ENCODE peak calls at places on chromosome 14, in seven cellular contexts. V is H1, C is IMR-90, E is mesendoderm, F is neuronal stem cell, R is mesenchymal stem cell, P is trophoblast cell. S is an unnamed sample. For H3K4me1, the result is how much of the 10 kb centered on the place peaks cover.

GRCh38 chr14:72565200-72565599 is 328.7 kb downstream of the DPF3 start:
- DNase-seq in F (no peak), E (no peak), V (no peak), C (no peak), R (no peak), P (no peak), S (no peak)

GRCh38 chr14:35332517-35333346 is 40.5 kb downstream of the PSMA6 start:
- DNase-seq in C (no peak), P (peak), F (no peak), V (no peak), E (no peak), R (peak), S (no peak)

GRCh38 chr14:69673099-69673498 is 61.7 kb downstream of the SUSD6 start:
- DNase-seq in P (no peak), V (no peak), C (no peak), E (no peak), F (no peak), R (no peak), S (no peak)

GRCh38 chr14:85531141-85531593 is 1.2 kb downstream of the FLRT2 start:
- DNase-seq in F (peak), V (no peak), R (peak), P (no peak), C (peak), E (peak), S (peak)

GRCh38 chr14:81940636-81941035 is 407.0 kb upstream of the SEL1L start:
- DNase-seq in P (no peak), E (no peak), C (no peak), F (no peak), V (no peak), R (no peak), S (no peak)

GRCh38 chr14:74441113-74441512 is 15.1 kb upstream of the SYNDIG1L start:
- DNase-seq in R (no peak), P (no peak), V (no peak), C (no peak), E (no peak), F (no peak), S (peak)

GRCh38 chr14:76647699-76648298 is 113.5 kb upstream of the VASH1 start:
- DNase-seq in E (peak), V (no peak), P (peak), C (peak), F (peak), R (peak), S (peak)

GRCh38 chr14:64506751-64507150 is 2.2 kb downstream of the ZBTB1 start:
- DNase-seq in F (no peak), C (no peak), V (no peak), R (peak), P (no peak), E (no peak), S (no peak)

GRCh38 chr14:100537701-100538565 is 49.3 kb downstream of the BEGAIN start:
- DNase-seq in V (no peak), E (no peak), C (no peak), P (no peak), F (no peak), R (no peak), S (peak)

GRCh38 chr14:79084861-79085260 is 914.7 kb downstream of the NRXN3 start:
- DNase-seq in R (no peak), C (no peak), E (no peak), V (no peak), P (no peak), F (no peak), S (no peak)

GRCh38 chr14:31567651-31568050 is 6.4 kb downstream of the NUBPL start:
- DNase-seq in F (no peak), R (no peak), C (peak), E (peak), P (peak), V (no peak), S (no peak)

GRCh38 chr14:100237735-100238418 is 1.1 kb upstream of the YY1 start:
- DNase-seq in C (peak), E (peak), F (peak), P (peak), V (no peak), R (peak), S (peak)

GRCh38 chr14:34502826-34503225 is 36.7 kb downstream of the EAPP start:
- DNase-seq in C (peak), R (no peak), E (no peak), V (no peak), F (no peak), P (no peak), S (no peak)

GRCh38 chr14:99982449-99983250 is 82.6 kb upstream of the EVL start:
- DNase-seq in C (peak), P (peak), E (peak), F (peak), V (peak), R (peak), S (peak)

GRCh38 chr14:39396448-39396847 is 35.8 kb downstream of the FBXO33 start:
- DNase-seq in V (no peak), P (no peak), E (no peak), F (no peak), C (peak), R (peak), S (no peak)

GRCh38 chr14:54570651-54571415 is 3.9 kb downstream of the SAMD4A start:
- DNase-seq in E (no peak), R (peak), F (no peak), P (peak), C (peak), V (no peak), S (no peak)

GRCh38 chr14:71338153-71338552 is 430.9 kb downstream of the PCNX1 start:
- DNase-seq in P (no peak), F (no peak), R (no peak), E (no peak), V (no peak), C (no peak), S (no peak)

GRCh38 chr14:69719501-69719951 is 47.4 kb upstream of the SRSF5 start:
- DNase-seq in R (peak), P (peak), E (no peak), V (no peak), F (no peak), C (peak), S (peak)

GRCh38 chr14:60652674-60653387 is 3.6 kb upstream of the SIX1 start:
- DNase-seq in F (peak), P (no peak), R (no peak), C (peak), V (no peak), E (no peak), S (peak)

GRCh38 chr14:67391266-67391665 is 20.7 kb downstream of the PLEK2 start:
- DNase-seq in P (peak), C (no peak), F (no peak), E (no peak), V (no peak), R (no peak), S (no peak)

GRCh38 chr14:72701610-72702009 is 192.3 kb downstream of the DPF3 start:
- DNase-seq in E (peak), C (peak), F (no peak), R (no peak), V (no peak), P (no peak), S (no peak)

GRCh38 chr14:37594916-37595808 is at the start of the genes FOXA1 and TTC6:
- DNase-seq in C (peak), P (peak), F (peak), R (peak), E (peak), V (no peak), S (peak)

GRCh38 chr14:54447231-54447692 is 6.1 kb upstream of the CNIH1 start:
- DNase-seq in E (no peak), V (no peak), F (no peak), R (peak), P (peak), C (peak), S (no peak)

GRCh38 chr14:60632777-60633176 is 16.5 kb downstream of the SIX1 start:
- DNase-seq in P (no peak), C (no peak), V (no peak), R (no peak), E (no peak), F (no peak), S (no peak)

GRCh38 chr14:32991706-32992105 is 53.0 kb downstream of the NPAS3 start:
- DNase-seq in V (no peak), E (no peak), F (no peak), P (no peak), R (no peak), C (no peak), S (no peak)

GRCh38 chr14:85601246-85601645 is 71.3 kb downstream of the FLRT2 start:
- DNase-seq in F (no peak), P (no peak), E (no peak), R (peak), V (no peak), C (no peak), S (no peak)

GRCh38 chr14:86714153-86714552 is 1184.2 kb downstream of the FLRT2 start:
- DNase-seq in E (no peak), F (no peak), V (no peak), P (no peak), C (no peak), R (no peak), S (no peak)

GRCh38 chr14:28661171-28661772 is 105.3 kb upstream of the FOXG1 start:
- DNase-seq in C (peak), E (peak), P (peak), V (peak), R (peak), F (no peak), S (peak)

GRCh38 chr14:25103261-25103660 is 53.3 kb upstream of the STXBP6 start:
- DNase-seq in C (no peak), F (no peak), V (no peak), R (no peak), P (no peak), E (no peak), S (no peak)

GRCh38 chr14:89697281-89698060 is 257.1 kb downstream of the EFCAB11 start:
- DNase-seq in E (no peak), V (no peak), F (no peak), P (no peak), R (no peak), C (no peak), S (no peak)

GRCh38 chr14:89701079-89702043 is 253.2 kb downstream of the EFCAB11 start:
- DNase-seq in P (peak), E (peak), F (peak), R (peak), V (peak), C (peak), S (peak)

GRCh38 chr14:89707086-89707485 is 247.4 kb downstream of the EFCAB11 start:
- DNase-seq in V (no peak), P (no peak), E (no peak), F (no peak), C (no peak), R (no peak), S (no peak)

GRCh38 chr14:89699076-89699475 is 255.5 kb downstream of the EFCAB11 start:
- DNase-seq in V (no peak), P (no peak), C (no peak), R (no peak), E (no peak), F (no peak), S (no peak)

DNA sequence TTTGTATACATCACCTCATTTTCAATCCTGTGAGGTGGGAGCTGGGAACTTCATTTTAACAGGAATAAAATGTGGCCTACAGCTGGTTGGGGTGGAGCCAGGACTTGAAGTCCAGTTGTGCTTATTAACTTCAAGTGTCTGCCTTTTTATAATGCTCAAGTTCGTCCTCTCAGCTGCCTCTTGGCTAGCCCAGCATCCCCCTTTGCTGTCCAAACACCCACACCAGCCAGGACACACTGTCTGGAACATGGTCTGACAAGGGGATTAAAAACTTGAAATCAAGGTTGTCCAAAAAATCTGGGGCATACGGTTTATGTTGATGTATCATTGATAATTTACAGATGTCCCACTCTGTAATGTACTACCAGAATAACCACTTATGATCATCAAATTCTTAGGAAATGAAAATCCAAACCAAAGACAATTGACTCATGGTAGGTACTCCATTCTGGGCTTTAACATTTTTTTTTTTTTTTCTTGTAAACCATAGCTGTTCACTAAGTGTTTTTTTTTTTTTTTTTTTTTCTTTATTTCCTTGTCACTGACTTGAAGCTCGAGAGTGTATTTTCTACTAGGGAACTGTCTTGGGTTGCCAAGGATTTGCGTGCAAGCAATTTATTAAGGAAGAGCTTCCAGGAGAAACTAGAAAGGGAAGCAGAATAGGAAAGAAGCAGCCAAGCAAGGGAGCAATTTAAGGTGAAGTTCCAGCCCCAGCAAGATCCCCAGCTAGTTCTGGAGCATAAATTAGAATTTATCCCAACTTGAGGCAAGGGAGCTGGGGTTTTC is 252.2 kb downstream of the EFCAB11 start:
- DNase-seq in R (peak), F (peak), P (no peak), V (no peak), C (peak), E (no peak), S (no peak)
- H2BK120ac ChIP-seq in R (no peak), F (peak), P (peak), V (peak), C (peak), E (no peak), S (no peak)

DNA sequence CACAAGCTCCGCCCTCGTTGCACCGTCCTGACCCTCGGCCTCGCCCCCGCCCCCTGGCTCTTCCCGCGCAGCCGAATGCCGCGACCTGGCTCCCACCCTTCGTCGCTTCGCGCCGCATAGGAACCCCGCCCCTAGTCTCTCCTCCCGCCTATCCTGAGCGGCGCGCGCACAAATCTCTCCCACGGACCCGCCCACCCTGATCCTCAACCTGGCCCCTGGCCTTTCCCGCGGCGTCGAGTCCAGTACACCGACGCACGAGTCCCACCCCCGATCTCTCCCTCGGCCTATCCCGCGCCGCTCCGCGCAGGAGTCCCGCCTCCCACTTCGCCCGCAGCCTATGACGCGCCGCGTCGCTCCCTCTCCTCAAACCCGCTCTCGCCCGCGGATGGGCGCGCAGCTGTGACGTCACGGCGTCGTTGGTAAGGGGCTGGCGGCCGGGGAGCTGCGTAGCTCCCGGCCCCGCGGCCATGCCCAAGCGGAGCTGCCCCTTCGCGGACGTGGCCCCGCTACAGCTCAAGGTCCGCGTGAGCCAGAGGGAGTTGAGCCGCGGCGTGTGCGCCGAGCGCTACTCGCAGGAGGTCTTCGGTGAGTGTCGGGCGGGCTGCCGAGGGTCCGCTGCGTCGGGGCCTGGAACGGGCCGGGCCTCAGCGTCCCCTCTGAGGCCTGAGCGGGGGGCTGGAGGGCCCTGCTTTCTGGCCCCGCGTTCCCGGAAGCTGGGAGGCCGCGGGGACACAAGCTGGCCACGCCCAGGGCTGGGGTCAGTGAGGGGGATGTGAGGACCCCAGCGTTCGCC is at the start of gene SIVA1:
- DNase-seq in V (peak), P (peak), R (peak), E (peak), C (peak), F (peak), S (peak)
- H3K4me2 ChIP-seq in V (peak), P (peak), R (peak), E (peak), C (peak), F (peak), S (peak)

GRCh38 chr14:68544150-68544892 is 248.5 kb downstream of the ZFP36L1 start:
- DNase-seq in R (peak), C (peak), F (no peak), V (no peak), E (no peak), P (peak), S (no peak)
- H3K4me1 ChIP-seq in R (under half), C (under half), F (under half), V (under half), E (under half), P (under half), S (under half)

GRCh38 chr14:90900712-90901111 is 84.5 kb upstream of the TTC7B start:
- DNase-seq in R (no peak), C (peak), P (no peak), V (no peak), E (no peak), F (no peak), S (no peak)

GRCh38 chr14:90905531-90905930 is 89.3 kb upstream of the TTC7B start:
- DNase-seq in R (no peak), V (no peak), P (no peak), C (no peak), F (no peak), E (no peak), S (no peak)

GRCh38 chr14:90907178-90907577 is 90.9 kb upstream of the TTC7B start:
- DNase-seq in E (no peak), R (no peak), F (no peak), C (no peak), P (no peak), V (no peak), S (no peak)

DNA sequence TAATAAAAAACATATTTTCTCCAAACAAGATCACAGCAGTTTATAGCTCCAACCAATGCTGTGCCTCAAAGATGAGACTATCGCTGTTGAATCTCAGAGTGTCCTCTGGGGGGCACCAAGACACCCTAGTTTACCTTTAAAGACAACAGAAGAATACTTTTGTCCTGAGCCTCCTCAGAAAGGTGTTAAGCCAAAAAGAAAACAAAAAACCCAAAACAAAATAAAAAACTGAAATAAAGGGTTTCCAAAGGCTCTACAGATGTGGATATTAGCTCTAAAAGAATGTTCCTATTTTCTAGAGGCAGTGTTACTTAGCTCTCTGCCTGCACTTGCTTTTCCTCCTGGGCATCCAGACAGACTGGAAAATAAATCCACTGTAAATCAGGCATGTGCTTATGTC is 86.9 kb upstream of the TTC7B start:
- DNase-seq in R (peak), F (peak), E (peak), P (peak), V (no peak), C (peak), S (no peak)
- H2BK120ac ChIP-seq in R (no peak), F (no peak), E (no peak), P (no peak), V (no peak), C (no peak), S (no peak)

GRCh38 chr14:75448209-75448608 is 20.4 kb downstream of the JDP2 start:
- DNase-seq in V (no peak), P (no peak), E (no peak), R (no peak), C (no peak), F (no peak), S (no peak)

GRCh38 chr14:75446447-75446846 is 18.6 kb downstream of the JDP2 start:
- DNase-seq in R (no peak), C (no peak), E (no peak), P (no peak), V (no peak), F (no peak), S (no peak)

GRCh38 chr14:75442642-75443041 is 14.8 kb downstream of the JDP2 start:
- DNase-seq in F (no peak), P (no peak), V (no peak), R (peak), C (peak), E (peak), S (no peak)

GRCh38 chr14:75443203-75443969 is 15.6 kb downstream of the JDP2 start:
- DNase-seq in E (no peak), F (no peak), R (no peak), C (no peak), V (no peak), P (no peak), S (no peak)

GRCh38 chr14:75445958-75446357 is 18.1 kb downstream of the JDP2 start:
- DNase-seq in F (no peak), C (no peak), V (no peak), R (no peak), E (no peak), P (no peak), S (no peak)
- H3K4me2 ChIP-seq in F (no peak), C (no peak), V (no peak), R (no peak), E (no peak), P (no peak), S (no peak)

GRCh38 chr14:101824339-101824727 is 62.8 kb downstream of the PPP2R5C start:
- DNase-seq in P (peak), C (no peak), V (no peak), R (no peak), E (no peak), F (no peak), S (no peak)
- H3K4me1 ChIP-seq in P (under half), C (under half), V (under half), R (under half), E (under half), F (under half), S (under half)

DNA sequence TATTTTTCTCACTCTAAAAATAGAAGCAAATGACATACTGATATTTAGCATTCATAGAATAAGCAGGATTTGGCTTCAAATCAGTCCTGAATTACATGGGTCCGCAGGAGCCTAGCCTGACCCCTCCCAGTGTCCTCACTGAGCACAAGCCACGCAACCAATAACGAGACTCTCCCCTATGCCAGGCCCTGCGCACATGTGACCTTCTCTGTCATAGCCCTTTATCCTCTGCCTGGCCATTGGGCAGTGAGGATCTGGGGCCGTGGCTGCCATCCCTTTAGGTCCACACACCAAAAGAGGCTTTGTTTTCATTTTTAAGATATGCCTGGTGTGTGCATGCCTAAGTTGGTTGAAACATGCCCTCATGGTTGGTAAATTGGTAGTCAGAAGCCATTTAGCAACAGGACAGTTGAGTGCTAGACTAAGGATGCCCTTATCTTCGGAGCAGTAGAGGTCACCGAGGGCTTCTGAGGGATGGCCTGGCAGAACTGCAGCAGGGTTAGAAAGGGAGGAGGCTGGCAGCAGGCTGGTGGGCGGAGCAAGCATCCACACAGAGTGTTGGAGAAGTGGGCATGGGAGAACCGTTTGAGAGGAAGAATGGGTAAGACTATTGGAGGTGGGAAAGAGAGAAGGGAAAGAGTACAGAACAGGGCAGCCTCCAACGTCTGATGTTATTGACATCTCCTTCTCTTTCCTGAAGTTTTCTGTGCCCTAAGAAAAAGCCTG is 75.0 kb downstream of the SLC24A4 start:
- DNase-seq in F (no peak), C (no peak), P (no peak), V (no peak), E (no peak), R (no peak), S (no peak)
- H2BK120ac ChIP-seq in F (no peak), C (peak), P (no peak), V (no peak), E (no peak), R (no peak), S (no peak)

GRCh38 chr14:89249296-89249565 is 167.8 kb downstream of the FOXN3 start:
- DNase-seq in P (peak), V (peak), E (peak), F (no peak), C (peak), R (no peak), S (peak)
- H3K4me2 ChIP-seq in P (no peak), V (no peak), E (no peak), F (no peak), C (no peak), R (no peak), S (peak)

GRCh38 chr14:68637106-68638021 is 155.5 kb downstream of the ZFP36L1 start:
- DNase-seq in P (no peak), E (no peak), R (peak), F (no peak), C (peak), V (no peak), S (no peak)
- H3K4me1 ChIP-seq in P (half or more), E (under half), R (under half), F (under half), C (under half), V (under half), S (under half)

S was measured in H9.